ENCODE peak calls at places on chromosome 14, in eight cellular contexts. One of them, this sample, is unnamed.

GRCh38 chr14:77508249-77508648 is 9.6 kb upstream of the ISM2 start:
- DNase-seq in activated CD4-positive, alpha-beta T cell treated with anti-CD3 and anti-CD28 coated beads, Interleukin-2, amount 50 U/mL, for 1 hour: no peak
- DNase-seq in ovary: no peak
- DNase-seq in K562: no peak
- DNase-seq in ascending aorta: no peak
- DNase-seq in lower leg skin: no peak
- DNase-seq in SHP77: no peak
- DNase-seq in HFF-Myc: no peak
- DNase-seq in this sample: no peak

GRCh38 chr14:37147310-37147875 is 25.0 kb downstream of the SLC25A21 start:
- DNase-seq in HFF-Myc: no peak
- DNase-seq in lower leg skin: no peak
- DNase-seq in ovary: no peak
- DNase-seq in activated CD4-positive, alpha-beta T cell treated with anti-CD3 and anti-CD28 coated beads, Interleukin-2, amount 50 U/mL, for 1 hour: no peak
- DNase-seq in ascending aorta: no peak
- DNase-seq in K562: no peak
- DNase-seq in SHP77: no peak
- DNase-seq in this sample: no peak

GRCh38 chr14:46058964-46059580 is 592.5 kb downstream of the RPL10L start:
- DNase-seq in ovary: no peak
- DNase-seq in activated CD4-positive, alpha-beta T cell treated with anti-CD3 and anti-CD28 coated beads, Interleukin-2, amount 50 U/mL, for 1 hour: no peak
- DNase-seq in SHP77: no peak
- DNase-seq in HFF-Myc: no peak
- DNase-seq in ascending aorta: no peak
- DNase-seq in K562: no peak
- DNase-seq in lower leg skin: no peak
- DNase-seq in this sample: no peak

GRCh38 chr14:93207468-93208308 is 632 bp downstream of the UBR7 start:
- DNase-seq in SHP77: peak
- DNase-seq in K562: peak
- DNase-seq in lower leg skin: no peak
- DNase-seq in ascending aorta: peak
- DNase-seq in activated CD4-positive, alpha-beta T cell treated with anti-CD3 and anti-CD28 coated beads, Interleukin-2, amount 50 U/mL, for 1 hour: no peak
- DNase-seq in ovary: no peak
- DNase-seq in HFF-Myc: no peak
- DNase-seq in this sample: no peak

GRCh38 chr14:61269321-61270083 is 11.6 kb downstream of the TMEM30B start:
- DNase-seq in ovary: peak
- DNase-seq in SHP77: peak
- DNase-seq in HFF-Myc: peak
- DNase-seq in ascending aorta: peak
- DNase-seq in lower leg skin: peak
- DNase-seq in activated CD4-positive, alpha-beta T cell treated with anti-CD3 and anti-CD28 coated beads, Interleukin-2, amount 50 U/mL, for 1 hour: peak
- DNase-seq in K562: peak
- DNase-seq in this sample: no peak

GRCh38 chr14:26281280-26281998 is 316.4 kb downstream of the NOVA1 start:
- DNase-seq in HFF-Myc: no peak
- DNase-seq in K562: peak
- DNase-seq in ascending aorta: no peak
- DNase-seq in activated CD4-positive, alpha-beta T cell treated with anti-CD3 and anti-CD28 coated beads, Interleukin-2, amount 50 U/mL, for 1 hour: no peak
- DNase-seq in SHP77: peak
- DNase-seq in ovary: no peak
- DNase-seq in lower leg skin: no peak
- DNase-seq in this sample: no peak

GRCh38 chr14:94946244-94946643 is 176.3 kb upstream of the GSC start:
- DNase-seq in ovary: no peak
- DNase-seq in lower leg skin: no peak
- DNase-seq in ascending aorta: no peak
- DNase-seq in HFF-Myc: no peak
- DNase-seq in activated CD4-positive, alpha-beta T cell treated with anti-CD3 and anti-CD28 coated beads, Interleukin-2, amount 50 U/mL, for 1 hour: no peak
- DNase-seq in K562: no peak
- DNase-seq in SHP77: no peak
- DNase-seq in this sample: no peak

GRCh38 chr14:105391541-105391940 is 6.8 kb upstream of the TEX22 start:
- DNase-seq in activated CD4-positive, alpha-beta T cell treated with anti-CD3 and anti-CD28 coated beads, Interleukin-2, amount 50 U/mL, for 1 hour: no peak
- DNase-seq in ascending aorta: no peak
- DNase-seq in lower leg skin: no peak
- DNase-seq in ovary: no peak
- DNase-seq in K562: no peak
- DNase-seq in HFF-Myc: no peak
- DNase-seq in SHP77: no peak
- DNase-seq in this sample: no peak

GRCh38 chr14:92895352-92895878 is 27.5 kb upstream of the CHGA start:
- DNase-seq in ovary: no peak
- DNase-seq in K562: no peak
- DNase-seq in activated CD4-positive, alpha-beta T cell treated with anti-CD3 and anti-CD28 coated beads, Interleukin-2, amount 50 U/mL, for 1 hour: no peak
- DNase-seq in SHP77: no peak
- DNase-seq in lower leg skin: no peak
- DNase-seq in HFF-Myc: no peak
- DNase-seq in ascending aorta: no peak
- DNase-seq in this sample: no peak

GRCh38 chr14:88590173-88590572 is 27.3 kb downstream of the ZC3H14 start:
- DNase-seq in K562: no peak
- DNase-seq in ovary: no peak
- DNase-seq in SHP77: no peak
- DNase-seq in lower leg skin: no peak
- DNase-seq in activated CD4-positive, alpha-beta T cell treated with anti-CD3 and anti-CD28 coated beads, Interleukin-2, amount 50 U/mL, for 1 hour: no peak
- DNase-seq in HFF-Myc: no peak
- DNase-seq in ascending aorta: no peak
- DNase-seq in this sample: no peak

GRCh38 chr14:77158175-77158908 is 16.8 kb upstream of the ZDHHC22 start:
- DNase-seq in ovary: peak
- DNase-seq in K562: peak
- DNase-seq in lower leg skin: no peak
- DNase-seq in ascending aorta: no peak
- DNase-seq in HFF-Myc: peak
- DNase-seq in activated CD4-positive, alpha-beta T cell treated with anti-CD3 and anti-CD28 coated beads, Interleukin-2, amount 50 U/mL, for 1 hour: no peak
- DNase-seq in SHP77: peak
- DNase-seq in this sample: no peak

GRCh38 chr14:92471919-92472318 is 41.7 kb upstream of the RIN3 start:
- DNase-seq in ovary: no peak
- DNase-seq in HFF-Myc: peak
- DNase-seq in K562: no peak
- DNase-seq in SHP77: no peak
- DNase-seq in activated CD4-positive, alpha-beta T cell treated with anti-CD3 and anti-CD28 coated beads, Interleukin-2, amount 50 U/mL, for 1 hour: no peak
- DNase-seq in ascending aorta: no peak
- DNase-seq in lower leg skin: no peak
- DNase-seq in this sample: no peak

GRCh38 chr14:67446371-67447032 is 34.5 kb upstream of the PLEK2 start:
- DNase-seq in K562: no peak
- DNase-seq in activated CD4-positive, alpha-beta T cell treated with anti-CD3 and anti-CD28 coated beads, Interleukin-2, amount 50 U/mL, for 1 hour: no peak
- DNase-seq in ovary: no peak
- DNase-seq in SHP77: no peak
- DNase-seq in HFF-Myc: no peak
- DNase-seq in lower leg skin: no peak
- DNase-seq in ascending aorta: no peak
- DNase-seq in this sample: no peak

GRCh38 chr14:69005432-69006148 is 26.5 kb upstream of the ACTN1 start:
- DNase-seq in activated CD4-positive, alpha-beta T cell treated with anti-CD3 and anti-CD28 coated beads, Interleukin-2, amount 50 U/mL, for 1 hour: no peak
- DNase-seq in SHP77: peak
- DNase-seq in lower leg skin: peak
- DNase-seq in HFF-Myc: peak
- DNase-seq in K562: peak
- DNase-seq in ovary: peak
- DNase-seq in ascending aorta: peak
- DNase-seq in this sample: no peak

GRCh38 chr14:104686624-104687517 is 2.5 kb upstream of the INF2 start:
- DNase-seq in ascending aorta: no peak
- DNase-seq in ovary: no peak
- DNase-seq in lower leg skin: no peak
- DNase-seq in K562: no peak
- DNase-seq in SHP77: no peak
- DNase-seq in activated CD4-positive, alpha-beta T cell treated with anti-CD3 and anti-CD28 coated beads, Interleukin-2, amount 50 U/mL, for 1 hour: no peak
- DNase-seq in HFF-Myc: no peak
- DNase-seq in this sample: no peak

GRCh38 chr14:24164591-24164991 is 3.5 kb downstream of the IRF9 start:
- DNase-seq in HFF-Myc: no peak
- DNase-seq in ovary: no peak
- DNase-seq in ascending aorta: no peak
- DNase-seq in SHP77: no peak
- DNase-seq in lower leg skin: no peak
- DNase-seq in K562: no peak
- DNase-seq in activated CD4-positive, alpha-beta T cell treated with anti-CD3 and anti-CD28 coated beads, Interleukin-2, amount 50 U/mL, for 1 hour: no peak
- DNase-seq in this sample: no peak

GRCh38 chr14:64191756-64192155 is 102.4 kb downstream of the ESR2 start:
- DNase-seq in SHP77: no peak
- DNase-seq in K562: no peak
- DNase-seq in HFF-Myc: peak
- DNase-seq in ascending aorta: no peak
- DNase-seq in lower leg skin: no peak
- DNase-seq in activated CD4-positive, alpha-beta T cell treated with anti-CD3 and anti-CD28 coated beads, Interleukin-2, amount 50 U/mL, for 1 hour: no peak
- DNase-seq in ovary: no peak
- DNase-seq in this sample: no peak

GRCh38 chr14:21382886-21383847 is 652 bp downstream of the SUPT16H start:
- DNase-seq in HFF-Myc: peak
- DNase-seq in ovary: peak
- DNase-seq in lower leg skin: peak
- DNase-seq in SHP77: peak
- DNase-seq in K562: peak
- DNase-seq in activated CD4-positive, alpha-beta T cell treated with anti-CD3 and anti-CD28 coated beads, Interleukin-2, amount 50 U/mL, for 1 hour: peak
- DNase-seq in ascending aorta: peak
- DNase-seq in this sample: no peak

GRCh38 chr14:78253986-78254385 is 83.8 kb downstream of the NRXN3 start:
- DNase-seq in SHP77: no peak
- DNase-seq in activated CD4-positive, alpha-beta T cell treated with anti-CD3 and anti-CD28 coated beads, Interleukin-2, amount 50 U/mL, for 1 hour: no peak
- DNase-seq in lower leg skin: no peak
- DNase-seq in ovary: no peak
- DNase-seq in K562: peak
- DNase-seq in HFF-Myc: no peak
- DNase-seq in ascending aorta: no peak
- DNase-seq in this sample: no peak

GRCh38 chr14:93369393-93370266 is 22.6 kb downstream of the COX8C start:
- DNase-seq in K562: no peak
- DNase-seq in ovary: no peak
- DNase-seq in lower leg skin: no peak
- DNase-seq in activated CD4-positive, alpha-beta T cell treated with anti-CD3 and anti-CD28 coated beads, Interleukin-2, amount 50 U/mL, for 1 hour: no peak
- DNase-seq in SHP77: no peak
- DNase-seq in ascending aorta: no peak
- DNase-seq in HFF-Myc: no peak
- DNase-seq in this sample: no peak

GRCh38 chr14:78530078-78530477 is 359.9 kb downstream of the NRXN3 start:
- DNase-seq in ovary: no peak
- DNase-seq in activated CD4-positive, alpha-beta T cell treated with anti-CD3 and anti-CD28 coated beads, Interleukin-2, amount 50 U/mL, for 1 hour: no peak
- DNase-seq in SHP77: no peak
- DNase-seq in K562: peak
- DNase-seq in HFF-Myc: peak
- DNase-seq in lower leg skin: no peak
- DNase-seq in ascending aorta: no peak
- DNase-seq in this sample: no peak

GRCh38 chr14:30462358-30462757 is 96.6 kb upstream of the G2E3 start:
- DNase-seq in SHP77: no peak
- DNase-seq in activated CD4-positive, alpha-beta T cell treated with anti-CD3 and anti-CD28 coated beads, Interleukin-2, amount 50 U/mL, for 1 hour: no peak
- DNase-seq in ovary: no peak
- DNase-seq in lower leg skin: no peak
- DNase-seq in HFF-Myc: no peak
- DNase-seq in ascending aorta: no peak
- DNase-seq in K562: no peak
- DNase-seq in this sample: no peak

GRCh38 chr14:73757876-73758391 is 43.8 kb upstream of the PNMA1 start:
- DNase-seq in ascending aorta: no peak
- DNase-seq in K562: no peak
- DNase-seq in lower leg skin: peak
- DNase-seq in activated CD4-positive, alpha-beta T cell treated with anti-CD3 and anti-CD28 coated beads, Interleukin-2, amount 50 U/mL, for 1 hour: no peak
- DNase-seq in SHP77: no peak
- DNase-seq in HFF-Myc: no peak
- DNase-seq in ovary: no peak
- DNase-seq in this sample: no peak

GRCh38 chr14:100850841-100851585 is 25.1 kb downstream of the MEG3 start:
- DNase-seq in K562: peak
- DNase-seq in HFF-Myc: no peak
- DNase-seq in lower leg skin: peak
- DNase-seq in activated CD4-positive, alpha-beta T cell treated with anti-CD3 and anti-CD28 coated beads, Interleukin-2, amount 50 U/mL, for 1 hour: peak
- DNase-seq in ovary: peak
- DNase-seq in ascending aorta: peak
- DNase-seq in SHP77: peak
- DNase-seq in this sample: no peak

GRCh38 chr14:44165286-44165685 is 341.8 kb downstream of the FSCB start:
- DNase-seq in SHP77: no peak
- DNase-seq in HFF-Myc: no peak
- DNase-seq in K562: no peak
- DNase-seq in ovary: no peak
- DNase-seq in lower leg skin: no peak
- DNase-seq in ascending aorta: no peak
- DNase-seq in activated CD4-positive, alpha-beta T cell treated with anti-CD3 and anti-CD28 coated beads, Interleukin-2, amount 50 U/mL, for 1 hour: no peak
- DNase-seq in this sample: no peak

GRCh38 chr14:53354331-53354730 is 201.2 kb upstream of the DDHD1 start:
- DNase-seq in ovary: no peak
- DNase-seq in HFF-Myc: no peak
- DNase-seq in SHP77: no peak
- DNase-seq in activated CD4-positive, alpha-beta T cell treated with anti-CD3 and anti-CD28 coated beads, Interleukin-2, amount 50 U/mL, for 1 hour: no peak
- DNase-seq in lower leg skin: no peak
- DNase-seq in K562: no peak
- DNase-seq in ascending aorta: no peak
- DNase-seq in this sample: no peak

This sample was measured in cerebellar nuclear complex.